ENCODE peak calls at places on chromosomes 5 and 9, in nine cellular contexts. A is prostate gland, N is adrenal gland, D is GM12892, B is heart left ventricle, M is gastrocnemius medialis, H is ovary, W is GM12891, R is transverse colon. Y is an unnamed sample.

GRCh38 chr9:108786322-108786721 is 69.5 kb downstream of the ACTL7B start:
- DNase-seq in M (no peak), W (no peak), A (no peak), B (no peak), D (no peak), H (no peak), R (no peak), N (no peak), Y (no peak)

GRCh38 chr5:134029156-134029555 is 24.4 kb upstream of the VDAC1 start:
- DNase-seq in R (no peak), N (no peak), W (no peak), D (no peak), B (no peak), M (no peak), A (no peak), H (no peak), Y (no peak)

GRCh38 chr5:140883373-140883772 is 1.4 kb downstream of the PCDHA13 start:
- DNase-seq in H (no peak), A (no peak), B (no peak), M (no peak), N (no peak), R (no peak), D (no peak), W (no peak), Y (no peak)

GRCh38 chr5:41681820-41682219 is 171.4 kb upstream of the PLCXD3 start:
- DNase-seq in M (no peak), B (no peak), H (no peak), R (no peak), W (no peak), N (no peak), A (no peak), D (no peak), Y (no peak)

GRCh38 chr5:80238078-80238477 is 17.8 kb downstream of the SERINC5 start:
- DNase-seq in D (no peak), M (no peak), A (no peak), R (no peak), H (no peak), W (no peak), N (no peak), B (no peak), Y (no peak)

GRCh38 chr9:114016101-114016500 is 62.0 kb downstream of the AMBP start:
- DNase-seq in W (no peak), B (peak), R (no peak), M (no peak), H (no peak), A (no peak), D (no peak), N (no peak), Y (peak)

GRCh38 chr5:138096363-138096762 is 12.5 kb downstream of the WNT8A start:
- DNase-seq in W (no peak), N (no peak), R (no peak), D (no peak), H (no peak), M (no peak), A (no peak), B (no peak), Y (no peak)

GRCh38 chr9:88535932-88536324 is 950 bp downstream of the NXNL2 start:
- DNase-seq in W (no peak), A (no peak), B (no peak), N (peak), R (no peak), H (peak), M (no peak), D (no peak), Y (no peak)

GRCh38 chr5:169635933-169636332 is 1.1 kb upstream of the DOCK2 start:
- DNase-seq in W (no peak), M (no peak), D (no peak), R (no peak), B (no peak), H (no peak), A (no peak), N (no peak), Y (no peak)

GRCh38 chr9:76177924-76178323 is 216.3 kb downstream of the RFK start:
- DNase-seq in D (no peak), M (no peak), H (no peak), W (no peak), B (no peak), N (no peak), A (no peak), R (no peak), Y (no peak)

GRCh38 chr5:68932830-68933434 is 160.9 kb upstream of the SLC30A5 start:
- DNase-seq in R (no peak), N (no peak), M (no peak), H (no peak), D (no peak), A (no peak), B (no peak), W (no peak), Y (no peak)

GRCh38 chr5:87410941-87411340 is 1.8 kb downstream of the CCNH start:
- DNase-seq in B (no peak), N (no peak), A (no peak), R (no peak), H (no peak), M (no peak), D (no peak), W (no peak), Y (no peak)

GRCh38 chr5:139543423-139543991 is 17.6 kb upstream of the UBE2D2 start:
- DNase-seq in W (peak), R (peak), M (peak), H (no peak), B (peak), A (no peak), N (peak), D (peak), Y (peak)

GRCh38 chr9:136670571-136671253 is 8.0 kb downstream of the EGFL7 start:
- DNase-seq in H (no peak), N (no peak), D (no peak), A (no peak), B (no peak), M (no peak), W (no peak), R (no peak), Y (no peak)

GRCh38 chr9:136672431-136673087 is 9.8 kb downstream of the EGFL7 start:
- DNase-seq in B (no peak), N (no peak), R (no peak), D (no peak), M (no peak), W (no peak), A (no peak), H (no peak), Y (no peak)

GRCh38 chr9:136673088-136673969 is 10.6 kb downstream of the EGFL7 start:
- DNase-seq in B (no peak), W (no peak), H (no peak), A (no peak), N (no peak), R (no peak), D (no peak), M (no peak), Y (no peak)

GRCh38 chr9:136671254-136671614 is 8.5 kb downstream of the EGFL7 start:
- DNase-seq in A (no peak), N (no peak), M (no peak), B (no peak), H (no peak), W (no peak), R (no peak), D (no peak), Y (no peak)

GRCh38 chr9:136671646-136672430 is 9.1 kb downstream of the EGFL7 start:
- DNase-seq in N (no peak), B (peak), A (no peak), D (peak), H (no peak), R (no peak), W (peak), M (no peak), Y (no peak)
- TF ChIP-seq POLR2A in N (no peak), B (no peak), A (no peak), D (no peak), H (no peak), R (peak), W (no peak), M (no peak), Y (no peak)

DNA sequence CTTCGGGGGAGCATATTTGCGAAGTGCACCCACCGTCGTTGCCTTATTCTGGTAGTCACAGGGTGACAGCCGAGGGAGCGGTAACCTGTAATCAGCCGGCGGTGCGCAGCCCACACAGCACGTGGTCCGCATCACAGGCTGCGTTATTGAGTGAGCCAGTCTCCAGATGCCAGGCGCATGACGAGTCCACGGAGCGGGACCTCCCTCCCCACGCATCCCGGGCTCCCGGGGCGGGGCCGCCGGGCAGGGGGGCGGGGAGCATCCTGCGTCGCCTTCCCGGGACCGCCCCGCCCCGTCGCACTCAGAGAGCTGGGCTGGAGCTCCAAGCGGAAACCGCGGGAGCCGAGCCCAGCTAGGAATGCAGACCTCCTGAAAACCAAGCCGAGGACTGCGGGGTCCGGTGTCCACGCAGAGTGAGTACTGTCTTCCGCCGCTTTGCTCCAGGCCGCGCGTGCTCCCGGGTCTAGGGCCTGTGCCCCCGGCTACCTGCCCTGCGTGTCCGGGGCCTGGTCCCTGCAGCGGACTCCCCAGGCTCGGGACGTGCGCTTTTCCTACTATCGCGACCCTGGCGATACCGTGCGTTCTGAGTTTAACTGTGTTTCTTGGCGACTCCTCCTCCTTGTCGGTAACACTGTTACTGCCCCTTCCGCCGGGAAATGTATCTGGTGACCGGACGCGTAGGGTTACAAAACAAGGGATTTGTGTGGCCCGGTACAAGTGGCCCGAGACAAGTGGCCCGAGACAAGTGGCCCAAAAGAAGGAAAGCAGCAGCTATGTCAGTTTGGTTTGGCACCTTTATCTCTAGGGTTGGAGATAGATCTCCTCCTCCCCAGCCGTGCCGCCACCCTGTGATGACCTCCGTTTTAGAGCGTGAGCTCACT is 40.6 kb downstream of the CAST start:
- DNase-seq in M (peak), N (peak), A (peak), W (peak), B (peak), D (peak), R (peak), H (peak), Y (peak)
- TF ChIP-seq POLR2A in M (peak), N (peak), A (peak), W (no peak), B (peak), D (no peak), R (peak), H (peak), Y (peak)

GRCh38 chr5:54370982-54371381 is 60.6 kb upstream of the ARL15 start:
- DNase-seq in H (no peak), D (no peak), B (no peak), N (no peak), W (no peak), R (no peak), A (no peak), M (no peak), Y (no peak)
- TF ChIP-seq POLR2A in H (no peak), D (no peak), B (no peak), N (no peak), W (no peak), R (no peak), A (no peak), M (no peak), Y (no peak)

GRCh38 chr5:178123094-178123986 is 7.5 kb upstream of the RMND5B start:
- DNase-seq in W (no peak), H (no peak), B (no peak), A (peak), N (no peak), M (no peak), R (no peak), D (no peak), Y (no peak)

GRCh38 chr5:178125253-178125916 is 5.4 kb upstream of the RMND5B start:
- DNase-seq in R (no peak), W (no peak), H (no peak), B (no peak), A (no peak), N (no peak), M (no peak), D (no peak), Y (no peak)

GRCh38 chr5:178126556-178126955 is 4.3 kb upstream of the RMND5B start:
- DNase-seq in A (no peak), N (no peak), H (no peak), B (no peak), D (no peak), M (no peak), R (no peak), W (no peak), Y (no peak)

GRCh38 chr5:178122346-178122745 is 8.5 kb upstream of the RMND5B start:
- DNase-seq in D (no peak), N (no peak), W (no peak), B (no peak), H (no peak), R (no peak), A (no peak), M (no peak), Y (no peak)

DNA sequence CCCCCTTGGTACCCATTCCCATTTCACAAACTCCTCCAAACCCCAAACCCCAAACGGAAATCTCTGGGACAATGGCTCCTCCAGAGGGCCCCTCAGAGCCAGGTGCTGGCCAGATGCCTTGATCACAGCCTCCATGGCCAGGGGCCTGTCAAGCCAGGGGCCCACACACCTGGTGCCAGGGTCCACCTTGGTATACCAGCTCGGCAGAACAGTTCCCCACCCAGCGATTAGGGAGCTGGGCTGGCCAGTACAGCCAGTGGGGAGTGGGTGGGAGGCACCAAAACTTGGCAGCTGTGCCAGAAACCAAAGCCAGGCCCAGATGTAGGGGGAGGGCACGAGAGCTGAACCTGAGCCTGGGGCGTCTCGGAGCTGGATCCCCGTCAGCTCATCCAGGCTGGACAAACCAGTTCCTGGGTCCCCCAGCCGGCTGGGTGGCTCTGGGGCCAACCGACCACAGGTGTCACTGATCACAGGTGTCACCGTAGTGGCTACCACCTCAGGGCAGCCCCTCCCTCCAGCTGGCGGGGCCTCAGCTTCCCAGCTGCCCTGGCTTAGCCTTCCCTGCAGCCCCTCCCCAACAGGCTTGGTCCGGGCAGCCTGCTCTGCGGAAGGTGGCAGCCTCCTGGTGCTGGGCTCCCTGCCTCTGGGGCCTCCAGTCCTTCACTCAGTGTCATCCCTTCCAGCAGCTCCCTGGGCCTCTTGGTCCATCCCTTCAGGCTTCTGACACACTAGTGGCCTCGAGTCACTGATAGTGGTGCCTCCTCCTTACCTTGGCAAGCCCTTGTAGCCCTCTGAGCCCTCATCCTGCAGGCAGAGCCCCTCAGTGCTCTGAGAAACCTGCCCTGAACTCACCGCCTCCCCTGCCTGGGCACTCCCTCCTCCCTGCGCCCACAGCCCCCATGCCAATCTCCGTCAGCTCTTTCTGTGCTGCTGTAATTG is 6.6 kb upstream of the RMND5B start:
- DNase-seq in B (no peak), D (no peak), M (no peak), A (peak), H (no peak), W (no peak), N (no peak), R (peak), Y (peak)
- TF ChIP-seq POLR2A in B (no peak), D (no peak), M (no peak), A (peak), H (no peak), W (no peak), N (no peak), R (no peak), Y (no peak)

DNA sequence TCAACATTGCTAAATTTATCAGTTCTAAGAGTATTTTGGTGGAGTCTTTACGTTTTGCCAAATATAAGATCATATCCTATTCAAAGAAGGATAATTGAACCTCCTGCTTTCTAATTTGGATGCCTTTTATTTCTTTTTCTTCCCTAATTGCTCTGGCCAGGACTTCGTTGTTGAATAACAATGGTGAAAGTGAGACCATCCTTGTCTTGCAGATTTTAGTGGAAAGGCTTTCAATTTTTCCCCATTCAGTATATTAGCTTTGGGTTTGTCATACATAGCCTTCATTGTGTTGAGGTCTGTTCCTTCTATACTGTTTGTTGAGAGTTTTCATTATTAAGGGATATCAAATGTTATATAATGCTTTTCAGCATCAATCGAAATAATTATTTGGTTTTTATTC is 1974.2 kb upstream of the ACO1 start:
- DNase-seq in M (no peak), B (no peak), W (no peak), H (no peak), D (no peak), A (no peak), R (no peak), N (no peak), Y (no peak)
- TF ChIP-seq POLR2A in M (no peak), B (no peak), W (no peak), H (no peak), D (no peak), A (no peak), R (no peak), N (no peak), Y (no peak)